ENCODE peak calls at places on chromosomes 7 and 10, in four cellular contexts. D is keratinocyte; N is effector memory CD4-positive, alpha-beta T cell; P is AG10803. M is an unnamed sample.

GRCh38 chr7:114622189-114622588 is 207.6 kb downstream of the FOXP2 start:
- DNase-seq in D (no peak), N (no peak), P (no peak), M (no peak)

GRCh38 chr10:96638120-96638519 is 51.3 kb upstream of the TM9SF3 start:
- DNase-seq in D (no peak), N (no peak), P (no peak), M (no peak)

GRCh38 chr7:130419652-130420051 is 21.2 kb downstream of the CEP41 start:
- DNase-seq in D (no peak), N (no peak), P (no peak), M (no peak)

GRCh38 chr7:20190588-20190987 is 26.6 kb downstream of the MACC1 start:
- DNase-seq in D (no peak), N (no peak), P (no peak), M (no peak)

GRCh38 chr10:124041684-124042445 is 51.5 kb downstream of the CHST15 start:
- DNase-seq in D (no peak), N (no peak), P (no peak), M (peak)

GRCh38 chr7:97116308-97116707 is 1.2 kb upstream of the SDHAF3 start:
- DNase-seq in D (no peak), N (no peak), P (no peak), M (no peak)

GRCh38 chr10:118102116-118102515 is 55.4 kb upstream of the RAB11FIP2 start:
- DNase-seq in D (no peak), N (no peak), P (peak), M (no peak)

GRCh38 chr7:158779061-158779992 is 50.0 kb downstream of the ESYT2 start:
- DNase-seq in D (no peak), N (no peak), P (no peak), M (no peak)

GRCh38 chr7:80498481-80499349 is 13.1 kb downstream of the GNAT3 start:
- DNase-seq in D (no peak), N (no peak), P (no peak), M (no peak)

GRCh38 chr10:44813201-44813600 is 97.9 kb upstream of the TMEM72 start:
- DNase-seq in D (no peak), N (no peak), P (no peak), M (no peak)

GRCh38 chr7:138468244-138469123 is 8.4 kb downstream of the TRIM24 start:
- DNase-seq in D (no peak), N (no peak), P (no peak), M (no peak)
- H3K4me3 ChIP-seq in D (no peak), N (no peak), P (no peak), M (no peak)

GRCh38 chr7:123653162-123653561 is 2.5 kb upstream of the LMOD2 start:
- DNase-seq in D (no peak), N (no peak), P (no peak), M (no peak)

GRCh38 chr7:123655614-123656013 is at the start of gene LMOD2:
- DNase-seq in D (no peak), N (no peak), P (no peak), M (no peak)

GRCh38 chr7:123657304-123657685 is 1.6 kb downstream of the LMOD2 start:
- DNase-seq in D (no peak), N (no peak), P (no peak), M (no peak)

GRCh38 chr7:123658023-123658422 is 2.4 kb downstream of the LMOD2 start:
- DNase-seq in D (no peak), N (no peak), P (no peak), M (no peak)

DNA sequence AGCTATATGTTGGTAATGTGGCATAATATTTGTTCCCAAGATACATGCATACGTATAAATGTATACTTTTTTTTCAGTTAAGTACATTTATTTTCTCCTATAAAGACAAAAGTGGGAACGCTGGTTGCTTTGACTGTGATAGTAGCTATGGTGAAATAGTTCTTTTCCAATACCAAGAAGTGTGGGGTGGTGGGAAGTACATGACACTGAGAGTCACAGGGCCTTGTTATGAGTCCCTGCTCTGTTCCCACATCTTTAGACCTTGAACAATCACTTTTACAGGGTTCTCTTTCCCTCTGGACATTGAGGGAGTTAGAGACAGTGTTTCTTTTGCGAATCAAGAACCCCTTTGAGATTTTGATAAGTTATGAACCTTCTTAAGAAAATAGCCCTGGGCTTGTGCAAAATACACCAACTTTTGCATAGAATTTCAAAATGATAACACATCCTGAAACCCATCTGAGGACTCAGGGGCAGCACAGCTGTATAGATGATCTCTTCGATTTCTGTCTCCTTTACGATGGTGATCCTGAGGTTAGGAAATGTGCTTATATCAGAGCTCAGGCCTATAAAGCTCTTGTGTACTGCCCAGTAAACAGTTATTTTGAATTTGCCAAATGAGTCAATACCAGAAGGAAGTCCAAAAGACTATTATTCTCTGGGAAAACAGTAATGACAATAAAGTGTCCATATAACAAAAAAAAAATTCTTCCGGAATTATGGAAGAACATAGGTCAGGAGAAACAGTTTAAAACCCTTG is 1.1 kb downstream of the LMOD2 start:
- DNase-seq in D (no peak), N (no peak), P (no peak), M (no peak)
- H3K4me3 ChIP-seq in D (no peak), N (no peak), P (no peak), M (no peak)

DNA sequence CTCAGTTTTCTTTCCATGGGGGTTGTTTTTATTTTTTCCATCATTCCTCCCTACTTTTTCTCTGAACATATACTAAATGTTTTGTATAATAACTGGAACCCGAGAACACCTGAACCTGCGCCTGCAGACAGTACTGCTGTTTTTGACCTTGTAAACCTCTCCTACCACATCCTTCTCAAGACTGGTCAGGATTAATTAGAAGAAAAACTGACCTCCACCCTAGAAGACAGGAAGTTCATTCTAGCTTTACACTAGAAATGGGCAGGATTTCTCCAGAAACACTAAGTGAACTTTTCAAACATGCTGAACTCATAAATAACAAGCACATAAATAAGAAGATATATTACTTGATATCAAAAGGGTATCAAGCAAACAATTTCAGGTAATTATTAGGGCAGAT is 751 bp upstream of the HYCC1 start:
- DNase-seq in D (no peak), N (no peak), P (no peak), M (no peak)
- H3K4me3 ChIP-seq in D (no peak), N (no peak), P (no peak), M (peak)

GRCh38 chr10:120112809-120113208 is 220.3 kb downstream of the SEC23IP start:
- DNase-seq in D (no peak), N (no peak), P (no peak), M (no peak)

GRCh38 chr10:120110196-120110595 is 217.7 kb downstream of the SEC23IP start:
- DNase-seq in D (no peak), N (no peak), P (no peak), M (no peak)

GRCh38 chr10:120103957-120104560 is 211.5 kb downstream of the SEC23IP start:
- DNase-seq in D (no peak), N (no peak), P (no peak), M (no peak)

DNA sequence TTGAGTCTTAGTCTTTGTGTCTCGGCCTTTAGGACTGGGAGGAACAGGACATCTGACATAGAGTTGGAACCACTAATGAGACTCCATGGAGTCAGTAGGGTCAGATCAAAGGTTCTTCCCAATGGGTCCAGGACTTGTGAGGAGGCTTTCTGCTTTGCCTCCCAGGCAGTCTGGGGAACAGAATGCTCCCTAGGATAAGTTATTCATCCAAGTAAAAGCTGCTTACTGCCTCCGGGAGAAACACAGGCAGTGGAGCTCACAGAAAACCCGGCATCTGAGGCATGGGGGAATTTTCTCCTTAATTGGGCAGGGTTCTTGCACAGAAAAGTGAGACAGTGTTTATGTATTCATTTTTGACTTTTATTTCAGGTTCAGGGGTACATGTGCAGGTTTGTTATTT is 216.4 kb downstream of the SEC23IP start:
- DNase-seq in D (no peak), N (no peak), P (no peak), M (no peak)
- H3K4me3 ChIP-seq in D (no peak), N (no peak), P (no peak), M (no peak)

GRCh38 chr7:4715385-4715770 is 33.3 kb downstream of the FOXK1 start:
- DNase-seq in D (no peak), N (no peak), P (peak), M (peak)
- H3K4me3 ChIP-seq in D (no peak), N (no peak), P (peak), M (no peak)